ENCODE peak calls at places on chromosomes 4 and X, in eight cellular contexts. Y is coronary artery, X is lung, M is kidney, C is PC-3, J is ovary, T is tibial artery, W is astrocyte of the cerebellum. A is an unnamed sample.

GRCh38 chr4:141711211-141711610 is 74.8 kb downstream of the IL15 start:
- DNase-seq in X (no peak), M (no peak), C (peak), T (no peak), J (no peak), W (peak), Y (no peak), A (no peak)

GRCh38 chrX:16711219-16712115 is 1.0 kb downstream of the CTPS2 start:
- DNase-seq in T (no peak), M (no peak), W (no peak), J (no peak), Y (no peak), C (peak), X (no peak), A (no peak)

GRCh38 chr4:151169223-151169622 is 69.8 kb downstream of the RPS3A start:
- DNase-seq in J (peak), C (no peak), Y (peak), T (peak), X (peak), W (peak), M (peak), A (no peak)

GRCh38 chr4:6153874-6154273 is 46.5 kb downstream of the JAKMIP1 start:
- DNase-seq in C (no peak), M (no peak), W (no peak), Y (no peak), T (no peak), J (no peak), X (no peak), A (no peak)

GRCh38 chrX:16671005-16671404 is 21.0 kb downstream of the S100G start:
- DNase-seq in M (no peak), T (no peak), J (no peak), W (peak), X (no peak), Y (no peak), C (peak), A (no peak)

GRCh38 chrX:103073442-103073841 is 9.5 kb upstream of the BEX1 start:
- DNase-seq in Y (no peak), X (no peak), M (no peak), J (no peak), C (no peak), W (no peak), T (no peak), A (no peak)

GRCh38 chr4:134189949-134190348 is 11.6 kb downstream of the PABPC4L start:
- DNase-seq in Y (no peak), J (no peak), T (no peak), W (no peak), X (no peak), C (no peak), M (no peak), A (no peak)

GRCh38 chr4:25913056-25913850 is 767 bp upstream of the SMIM20 start:
- DNase-seq in M (peak), X (peak), W (no peak), J (peak), C (no peak), Y (no peak), T (peak), A (no peak)

GRCh38 chrX:11148401-11148800 is 37.3 kb downstream of the HCCS start:
- DNase-seq in C (no peak), Y (no peak), M (no peak), X (no peak), T (no peak), J (no peak), W (no peak), A (no peak)

GRCh38 chr4:139188648-139189416 is 11.8 kb upstream of the ELF2 start:
- DNase-seq in W (no peak), J (no peak), Y (no peak), C (no peak), T (no peak), X (no peak), M (no peak), A (no peak)

GRCh38 chr4:129384974-129385373 is 289.0 kb downstream of the C4orf33 start:
- DNase-seq in C (no peak), T (no peak), M (no peak), J (no peak), X (no peak), Y (no peak), W (no peak), A (no peak)

GRCh38 chr4:9971711-9972110 is 49.6 kb downstream of the SLC2A9 start:
- DNase-seq in J (no peak), Y (no peak), C (no peak), M (no peak), W (no peak), T (no peak), X (no peak), A (no peak)

GRCh38 chr4:167232805-167233522 is 1.3 kb downstream of the SPOCK3 start:
- DNase-seq in J (no peak), C (no peak), X (no peak), M (no peak), T (no peak), Y (no peak), W (no peak), A (no peak)

GRCh38 chrX:150508461-150509367 is 59.7 kb upstream of the MTM1 start:
- DNase-seq in C (no peak), W (no peak), J (peak), X (peak), T (peak), Y (peak), M (no peak), A (no peak)

GRCh38 chr4:10008208-10009005 is 12.9 kb downstream of the SLC2A9 start:
- DNase-seq in W (no peak), X (no peak), T (no peak), J (peak), C (peak), Y (no peak), M (no peak), A (no peak)

GRCh38 chr4:154487144-154487543 is 4.5 kb downstream of the DCHS2 start:
- DNase-seq in M (no peak), T (no peak), J (no peak), Y (no peak), W (no peak), C (no peak), X (no peak), A (no peak)

GRCh38 chrX:78384486-78384885 is 57.1 kb upstream of the CYSLTR1 start:
- DNase-seq in T (no peak), W (no peak), J (no peak), X (no peak), M (peak), C (peak), Y (no peak), A (no peak)

GRCh38 chr4:114613579-114613978 is 15.0 kb downstream of the UGT8 start:
- DNase-seq in C (no peak), J (no peak), W (no peak), T (no peak), X (no peak), Y (no peak), M (no peak), A (no peak)

GRCh38 chr4:42306221-42307109 is 90.8 kb upstream of the SHISA3 start:
- DNase-seq in C (no peak), X (no peak), Y (no peak), W (no peak), M (no peak), T (no peak), J (no peak), A (no peak)

GRCh38 chr4:41381384-41381783 is 124.7 kb downstream of the UCHL1 start:
- DNase-seq in X (no peak), W (no peak), J (no peak), T (no peak), Y (no peak), M (no peak), C (no peak), A (no peak)

GRCh38 chr4:6548201-6548881 is 26.6 kb upstream of the MAN2B2 start:
- DNase-seq in C (peak), M (no peak), J (no peak), T (no peak), Y (no peak), X (no peak), W (no peak), A (no peak)

GRCh38 chr4:157674699-157675098 is 454.2 kb downstream of the GRIA2 start:
- DNase-seq in T (no peak), Y (no peak), M (no peak), J (no peak), X (no peak), W (no peak), C (no peak), A (no peak)

GRCh38 chr4:121597346-121597934 is 99.3 kb downstream of the ANXA5 start:
- DNase-seq in M (no peak), C (peak), T (no peak), Y (no peak), X (no peak), W (no peak), J (no peak), A (no peak)

GRCh38 chrX:13357925-13358324 is 38.1 kb upstream of the ATXN3L start:
- DNase-seq in X (no peak), C (no peak), T (no peak), Y (no peak), J (no peak), M (no peak), W (no peak), A (no peak)

GRCh38 chr4:102562995-102563394 is 61.8 kb downstream of the NFKB1 start:
- DNase-seq in Y (no peak), T (no peak), C (no peak), W (no peak), J (no peak), X (no peak), M (no peak), A (no peak)

GRCh38 chrX:2330487-2330886 is 170.3 kb downstream of the DHRSX start:
- DNase-seq in M (no peak), Y (no peak), J (no peak), X (no peak), W (no peak), C (no peak), T (no peak), A (no peak)

GRCh38 chr4:102616661-102617060 is 115.5 kb downstream of the NFKB1 start:
- DNase-seq in X (no peak), Y (no peak), W (no peak), T (no peak), C (no peak), J (no peak), M (no peak), A (no peak)

GRCh38 chr4:1406946-1407656 is 859 bp upstream of the NKX1-1 start:
- DNase-seq in Y (no peak), X (no peak), M (no peak), C (no peak), W (no peak), J (no peak), T (no peak), A (no peak)

GRCh38 chrX:118370921-118371624 is 25.2 kb downstream of the WDR44 start:
- DNase-seq in M (no peak), T (no peak), C (no peak), J (no peak), X (no peak), W (no peak), Y (no peak), A (no peak)

GRCh38 chrX:39174761-39175417 is 373.6 kb downstream of the MID1IP1 start:
- DNase-seq in J (no peak), Y (no peak), W (no peak), T (no peak), M (no peak), C (peak), X (no peak), A (no peak)

GRCh38 chrX:78123190-78123589 is 16.3 kb downstream of the TAF9B start:
- DNase-seq in X (no peak), Y (no peak), W (peak), T (no peak), C (peak), J (no peak), M (no peak), A (no peak)

GRCh38 chrX:119067023-119067739 is 5.6 kb upstream of the CT47C1 start:
- DNase-seq in C (peak), T (peak), X (peak), J (peak), W (peak), M (no peak), Y (no peak), A (peak)

GRCh38 chr4:137647375-137647774 is 115.1 kb upstream of the PCDH18 start:
- DNase-seq in Y (no peak), J (no peak), M (no peak), T (no peak), W (no peak), X (no peak), C (peak), A (no peak)

GRCh38 chrX:139851730-139852129 is 81.1 kb downstream of the ATP11C start:
- DNase-seq in C (no peak), Y (no peak), T (no peak), J (no peak), W (peak), X (no peak), M (no peak), A (no peak)

GRCh38 chr4:103947617-103948016 is 227.8 kb upstream of the TACR3 start:
- DNase-seq in X (no peak), W (no peak), C (no peak), Y (no peak), T (no peak), J (no peak), M (no peak), A (no peak)

GRCh38 chr4:69749771-69750170 is 10.6 kb downstream of the SULT1B1 start:
- DNase-seq in C (peak), M (no peak), T (no peak), W (no peak), J (no peak), X (no peak), Y (no peak), A (no peak)

GRCh38 chr4:71827811-71828210 is 43.9 kb upstream of the GC start:
- DNase-seq in J (no peak), M (no peak), W (no peak), X (no peak), C (no peak), T (no peak), Y (no peak), A (no peak)
- H3K4me3 ChIP-seq in J (no peak), M (no peak), W (no peak), X (no peak), C (no peak), T (no peak), Y (no peak), A (no peak)

GRCh38 chr4:37968747-37969146 is 8.5 kb downstream of the PTTG2 start:
- DNase-seq in Y (no peak), M (no peak), C (no peak), W (no peak), X (no peak), T (no peak), J (no peak), A (no peak)

GRCh38 chr4:37971202-37971601 is 11.0 kb downstream of the PTTG2 start:
- DNase-seq in C (no peak), Y (no peak), J (no peak), M (no peak), T (no peak), W (no peak), X (no peak), A (no peak)

GRCh38 chr4:37967749-37968148 is 7.6 kb downstream of the PTTG2 start:
- DNase-seq in J (no peak), Y (no peak), M (no peak), C (peak), T (no peak), W (no peak), X (no peak), A (no peak)

GRCh38 chr4:37973481-37973880 is 13.3 kb downstream of the PTTG2 start:
- DNase-seq in W (no peak), J (no peak), X (no peak), Y (no peak), M (no peak), T (no peak), C (no peak), A (no peak)

GRCh38 chr4:37970702-37971101 is 10.5 kb downstream of the PTTG2 start:
- DNase-seq in X (peak), Y (peak), T (peak), J (no peak), M (peak), W (no peak), C (peak), A (no peak)
- TF ChIP-seq CTCF in X (peak), Y (no peak), T (peak), J (no peak), M (peak), W (peak), C (peak), A (peak)

GRCh38 chr4:15010038-15010585 is 7.8 kb downstream of the CPEB2 start:
- DNase-seq in T (no peak), X (no peak), Y (no peak), C (no peak), W (no peak), J (no peak), M (no peak), A (no peak)

GRCh38 chr4:15006416-15007024 is 4.2 kb downstream of the CPEB2 start:
- DNase-seq in X (no peak), Y (no peak), J (no peak), W (no peak), T (no peak), M (no peak), C (peak), A (no peak)

GRCh38 chr4:15004701-15005301 is 2.5 kb downstream of the CPEB2 start:
- DNase-seq in Y (peak), X (peak), J (peak), C (peak), M (peak), W (peak), T (peak), A (no peak)

GRCh38 chr4:15005474-15006115 is 3.3 kb downstream of the CPEB2 start:
- DNase-seq in Y (no peak), J (no peak), C (no peak), X (no peak), W (no peak), T (no peak), M (no peak), A (no peak)

GRCh38 chr4:15007201-15007600 is 4.9 kb downstream of the CPEB2 start:
- DNase-seq in Y (no peak), M (no peak), J (no peak), X (no peak), C (no peak), W (no peak), T (no peak), A (no peak)
- H3K4me3 ChIP-seq in Y (peak), M (peak), J (no peak), X (no peak), C (peak), W (peak), T (peak), A (no peak)

GRCh38 chr4:183721207-183722081 is 62.4 kb downstream of the TRAPPC11 start:
- DNase-seq in C (no peak), W (no peak), M (peak), X (peak), T (no peak), Y (no peak), J (peak), A (no peak)
- TF ChIP-seq CTCF in C (no peak), W (peak), M (peak), X (peak), T (no peak), Y (no peak), J (peak), A (peak)

A was measured in retinal pigment epithelial cell.